ENCODE peak calls at places on chromosomes 1 and 21, in five cellular contexts. One of them, this sample, is unnamed.

GRCh38 chr1:14689996-14690614 is 91.6 kb downstream of the KAZN start:
- DNase-seq in fibroblast of pulmonary artery: no peak
- DNase-seq in lower leg skin: no peak
- DNase-seq in neural crest cell: no peak
- DNase-seq in heart right ventricle: no peak
- DNase-seq in this sample: no peak

GRCh38 chr1:219184337-219184736 is 10.7 kb downstream of the LYPLAL1 start:
- DNase-seq in fibroblast of pulmonary artery: no peak
- DNase-seq in lower leg skin: no peak
- DNase-seq in neural crest cell: no peak
- DNase-seq in heart right ventricle: no peak
- DNase-seq in this sample: no peak

GRCh38 chr1:111990878-111991760 is 1.7 kb upstream of the KCND3 start:
- DNase-seq in fibroblast of pulmonary artery: peak
- DNase-seq in lower leg skin: peak
- DNase-seq in neural crest cell: peak
- DNase-seq in heart right ventricle: peak
- DNase-seq in this sample: peak

GRCh38 chr1:2137257-2138121 is 57.1 kb downstream of the FAAP20 start:
- DNase-seq in fibroblast of pulmonary artery: no peak
- DNase-seq in lower leg skin: no peak
- DNase-seq in neural crest cell: no peak
- DNase-seq in heart right ventricle: no peak
- DNase-seq in this sample: no peak

GRCh38 chr21:46036696-46037337 is 55.2 kb downstream of the COL6A1 start:
- DNase-seq in fibroblast of pulmonary artery: no peak
- DNase-seq in lower leg skin: no peak
- DNase-seq in neural crest cell: no peak
- DNase-seq in heart right ventricle: peak
- DNase-seq in this sample: no peak

GRCh38 chr1:241706967-241707366 is 54.9 kb downstream of the WDR64 start:
- DNase-seq in fibroblast of pulmonary artery: no peak
- DNase-seq in lower leg skin: no peak
- DNase-seq in neural crest cell: no peak
- DNase-seq in heart right ventricle: no peak
- DNase-seq in this sample: peak

GRCh38 chr1:19038732-19039131 is 82.3 kb upstream of the IFFO2 start:
- DNase-seq in fibroblast of pulmonary artery: no peak
- DNase-seq in lower leg skin: peak
- DNase-seq in neural crest cell: no peak
- DNase-seq in heart right ventricle: no peak
- DNase-seq in this sample: no peak

GRCh38 chr1:104745875-104746274 is 996.2 kb downstream of the AMY1C start:
- DNase-seq in fibroblast of pulmonary artery: no peak
- DNase-seq in lower leg skin: no peak
- DNase-seq in neural crest cell: no peak
- DNase-seq in heart right ventricle: no peak
- DNase-seq in this sample: no peak

GRCh38 chr1:55206210-55206609 is 9.0 kb downstream of the USP24 start:
- DNase-seq in fibroblast of pulmonary artery: no peak
- DNase-seq in lower leg skin: no peak
- DNase-seq in neural crest cell: no peak
- DNase-seq in heart right ventricle: no peak
- DNase-seq in this sample: no peak

GRCh38 chr1:19377812-19378718 is 65.9 kb downstream of the SLC66A1 start:
- DNase-seq in fibroblast of pulmonary artery: no peak
- DNase-seq in lower leg skin: no peak
- DNase-seq in neural crest cell: no peak
- DNase-seq in heart right ventricle: no peak
- DNase-seq in this sample: no peak

GRCh38 chr1:209404577-209404976 is 178.9 kb upstream of the CAMK1G start:
- DNase-seq in fibroblast of pulmonary artery: peak
- DNase-seq in lower leg skin: no peak
- DNase-seq in neural crest cell: no peak
- DNase-seq in heart right ventricle: no peak
- DNase-seq in this sample: peak

GRCh38 chr1:59556802-59557548 is 257.8 kb upstream of the HOOK1 start:
- DNase-seq in fibroblast of pulmonary artery: no peak
- DNase-seq in lower leg skin: no peak
- DNase-seq in neural crest cell: no peak
- DNase-seq in heart right ventricle: no peak
- DNase-seq in this sample: no peak

GRCh38 chr1:157166581-157166980 is 28.4 kb upstream of the ETV3 start:
- DNase-seq in fibroblast of pulmonary artery: no peak
- DNase-seq in lower leg skin: no peak
- DNase-seq in neural crest cell: no peak
- DNase-seq in heart right ventricle: no peak
- DNase-seq in this sample: no peak

GRCh38 chr1:214205053-214205452 is 75.9 kb upstream of the SMYD2 start:
- DNase-seq in fibroblast of pulmonary artery: no peak
- DNase-seq in lower leg skin: no peak
- DNase-seq in neural crest cell: no peak
- DNase-seq in heart right ventricle: no peak
- DNase-seq in this sample: no peak

GRCh38 chr1:214214851-214215250 is 66.1 kb upstream of the SMYD2 start:
- DNase-seq in fibroblast of pulmonary artery: no peak
- DNase-seq in lower leg skin: no peak
- DNase-seq in neural crest cell: no peak
- DNase-seq in heart right ventricle: no peak
- DNase-seq in this sample: no peak

GRCh38 chr1:214213136-214213535 is 67.8 kb upstream of the SMYD2 start:
- DNase-seq in fibroblast of pulmonary artery: peak
- DNase-seq in lower leg skin: no peak
- DNase-seq in neural crest cell: no peak
- DNase-seq in heart right ventricle: no peak
- DNase-seq in this sample: peak

GRCh38 chr1:214208525-214208924 is 72.4 kb upstream of the SMYD2 start:
- DNase-seq in fibroblast of pulmonary artery: no peak
- DNase-seq in lower leg skin: no peak
- DNase-seq in neural crest cell: no peak
- DNase-seq in heart right ventricle: no peak
- DNase-seq in this sample: no peak

DNA sequence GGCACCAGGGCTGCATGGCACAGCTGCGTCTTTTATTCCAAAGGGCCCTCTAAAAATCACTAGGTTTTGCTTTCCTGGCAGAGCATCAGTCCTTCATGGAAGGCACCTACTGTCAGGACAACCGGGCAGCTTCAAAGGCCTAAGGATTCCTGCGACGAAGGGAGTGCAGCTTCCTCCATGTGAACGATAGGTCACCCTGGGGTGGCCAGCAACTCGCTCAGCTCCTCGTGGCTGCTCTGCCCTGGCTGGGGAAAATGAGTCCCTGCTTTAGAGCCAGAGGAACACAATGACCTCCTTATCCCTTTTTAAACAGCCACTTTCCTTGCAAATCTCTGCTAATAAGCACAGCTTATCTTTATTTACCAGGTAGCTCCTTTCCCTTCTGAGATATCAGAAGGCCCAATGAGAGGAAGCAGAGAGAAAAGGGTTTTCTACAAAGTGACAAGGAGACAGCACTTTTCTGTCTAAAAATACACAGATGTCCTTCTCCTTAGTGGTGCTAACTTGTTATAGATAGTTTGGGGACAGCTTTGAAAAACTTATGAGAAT is 71.6 kb upstream of the SMYD2 start:
- DNase-seq in fibroblast of pulmonary artery: no peak
- DNase-seq in lower leg skin: no peak
- DNase-seq in neural crest cell: no peak
- DNase-seq in heart right ventricle: no peak
- DNase-seq in this sample: no peak
- TF ChIP-seq CTCF in fibroblast of pulmonary artery: no peak
- TF ChIP-seq CTCF in lower leg skin: no peak
- TF ChIP-seq CTCF in neural crest cell: no peak
- TF ChIP-seq CTCF in heart right ventricle: no peak
- TF ChIP-seq CTCF in this sample: no peak

DNA sequence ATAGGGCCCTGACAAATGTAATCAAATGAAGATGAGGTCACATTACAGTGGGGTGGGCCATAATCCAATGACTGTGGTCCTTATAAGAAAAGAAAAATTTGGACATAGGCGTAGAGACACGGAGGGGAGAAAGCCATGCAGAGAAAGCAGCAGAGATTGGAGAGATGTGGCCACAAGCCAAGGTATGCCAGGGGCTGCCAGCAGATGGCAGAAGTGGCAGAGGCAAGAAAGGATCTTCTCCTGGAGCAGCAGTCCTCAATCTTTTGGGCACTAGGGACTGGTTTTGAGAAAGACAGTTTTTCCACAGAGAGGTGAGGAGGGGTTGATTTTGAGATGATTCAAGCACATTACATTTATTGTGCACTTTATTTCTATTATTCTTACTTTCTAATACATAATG is 355.1 kb downstream of the NPHP4 start:
- DNase-seq in fibroblast of pulmonary artery: no peak
- DNase-seq in lower leg skin: peak
- DNase-seq in neural crest cell: no peak
- DNase-seq in heart right ventricle: no peak
- DNase-seq in this sample: peak
- TF ChIP-seq CTCF in fibroblast of pulmonary artery: no peak
- TF ChIP-seq CTCF in lower leg skin: no peak
- TF ChIP-seq CTCF in neural crest cell: peak
- TF ChIP-seq CTCF in heart right ventricle: peak
- TF ChIP-seq CTCF in this sample: peak

GRCh38 chr1:22428672-22429071 is 23.0 kb upstream of the ZBTB40 start:
- DNase-seq in fibroblast of pulmonary artery: peak
- DNase-seq in lower leg skin: no peak
- DNase-seq in neural crest cell: no peak
- DNase-seq in heart right ventricle: no peak
- DNase-seq in this sample: peak
- TF ChIP-seq CTCF in fibroblast of pulmonary artery: no peak
- TF ChIP-seq CTCF in lower leg skin: no peak
- TF ChIP-seq CTCF in neural crest cell: no peak
- TF ChIP-seq CTCF in heart right ventricle: no peak
- TF ChIP-seq CTCF in this sample: no peak

GRCh38 chr1:32749726-32750224 is 47.2 kb upstream of the SYNC start:
- DNase-seq in fibroblast of pulmonary artery: no peak
- DNase-seq in lower leg skin: no peak
- DNase-seq in neural crest cell: no peak
- DNase-seq in heart right ventricle: no peak
- DNase-seq in this sample: no peak
- TF ChIP-seq CTCF in fibroblast of pulmonary artery: no peak
- TF ChIP-seq CTCF in lower leg skin: no peak
- TF ChIP-seq CTCF in neural crest cell: no peak
- TF ChIP-seq CTCF in heart right ventricle: no peak
- TF ChIP-seq CTCF in this sample: peak

DNA sequence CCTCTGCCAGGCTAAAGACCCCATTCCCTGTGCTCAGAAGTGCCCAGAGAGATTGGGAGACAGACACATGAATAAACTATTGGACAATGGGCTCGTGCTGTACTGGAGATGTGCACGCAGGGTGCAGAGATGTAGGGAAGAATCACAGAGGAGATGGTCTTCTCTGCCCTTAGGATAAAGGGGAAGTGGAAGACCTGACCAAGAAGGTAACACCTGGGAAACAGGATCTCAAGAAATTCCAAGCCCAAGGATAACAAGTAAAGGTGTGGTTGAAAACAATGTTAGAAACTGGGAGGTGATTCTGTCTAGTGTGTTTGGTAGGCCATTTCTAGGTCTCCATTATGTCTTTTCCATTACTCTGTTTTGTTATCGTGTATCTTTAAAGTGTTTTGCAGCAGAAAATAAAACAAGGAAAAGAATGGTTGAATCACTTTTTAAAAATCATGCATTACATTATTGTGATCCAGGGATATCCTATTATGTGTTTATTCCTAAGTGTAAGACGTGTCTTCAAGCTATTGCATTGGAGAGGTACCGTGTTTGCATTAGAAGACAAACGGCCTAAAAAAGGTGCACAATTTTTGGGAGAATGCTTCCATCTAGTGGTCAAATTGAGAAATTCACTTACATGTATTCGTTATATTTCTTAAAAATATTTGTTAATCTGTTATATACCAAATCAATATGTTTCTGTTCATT is 40.8 kb upstream of the KCTD3 start:
- DNase-seq in fibroblast of pulmonary artery: peak
- DNase-seq in lower leg skin: no peak
- DNase-seq in neural crest cell: no peak
- DNase-seq in heart right ventricle: no peak
- DNase-seq in this sample: peak
- TF ChIP-seq CTCF in fibroblast of pulmonary artery: peak
- TF ChIP-seq CTCF in lower leg skin: peak
- TF ChIP-seq CTCF in neural crest cell: peak
- TF ChIP-seq CTCF in heart right ventricle: peak
- TF ChIP-seq CTCF in this sample: peak